ENCODE peak calls at places on chromosome 15, in ten cellular contexts. H, R, U, B, K, O, P, F, V and C are unnamed samples.

GRCh38 chr15:89359471-89360293 is 25.1 kb upstream of the POLG start:
- DNase-seq in H (no peak), R (no peak), U (no peak), B (no peak), K (no peak), O (no peak), P (no peak), F (no peak), V (no peak), C (no peak)

GRCh38 chr15:26102988-26103387 is 239.9 kb upstream of the ATP10A start:
- DNase-seq in H (no peak), R (no peak), U (no peak), B (no peak), K (no peak), O (no peak), P (no peak), F (no peak), V (no peak), C (no peak)

GRCh38 chr15:100189849-100190248 is 151.9 kb downstream of the ADAMTS17 start:
- DNase-seq in H (no peak), R (peak; percentile 14), U (no peak), B (no peak), K (no peak), O (no peak), P (no peak), F (no peak), V (no peak), C (no peak)

GRCh38 chr15:57728436-57728835 is 21.9 kb downstream of the POLR2M start:
- DNase-seq in H (no peak), R (no peak), U (no peak), B (no peak), K (no peak), O (no peak), P (no peak), F (no peak), V (no peak), C (no peak)

GRCh38 chr15:33296856-33297255 is 13.9 kb upstream of the RYR3 start:
- DNase-seq in H (no peak), R (no peak), U (peak; percentile 17), B (no peak), K (no peak), O (no peak), P (no peak), F (no peak), V (no peak), C (no peak)

GRCh38 chr15:95937128-95937528 is 393.4 kb upstream of the NR2F2 start:
- DNase-seq in H (no peak), R (peak; percentile 58), U (no peak), B (no peak), K (no peak), O (no peak), P (no peak), F (no peak), V (no peak), C (no peak)

GRCh38 chr15:25764980-25765735 is 98.0 kb downstream of the ATP10A start:
- DNase-seq in H (no peak), R (no peak), U (no peak), B (no peak), K (no peak), O (no peak), P (no peak), F (no peak), V (no peak), C (no peak)

GRCh38 chr15:62894322-62895085 is 148.0 kb upstream of the TPM1 start:
- DNase-seq in H (no peak), R (no peak), U (no peak), B (no peak), K (no peak), O (no peak), P (no peak), F (no peak), V (no peak), C (no peak)

GRCh38 chr15:75107905-75108838 is 84.8 kb downstream of the PPCDC start:
- DNase-seq in H (no peak), R (peak; percentile 83), U (no peak), B (peak; percentile 89), K (peak; percentile 67), O (peak; percentile 41), P (peak; percentile 77), F (peak; percentile 47), V (no peak), C (no peak)

GRCh38 chr15:40593588-40594428 is at the start of gene KNL1:
- DNase-seq in H (peak; percentile 95), R (peak; percentile 96), U (peak; percentile 88), B (peak; percentile 94), K (peak; percentile 95), O (peak; percentile 83), P (peak; percentile 87), F (peak; percentile 92), V (peak; percentile 95), C (peak; percentile 54)
- TF ChIP-seq CTCF in H (no peak), R (no peak), U (no peak), B (no peak), K (no peak), O (no peak), P (no peak), F (no peak), V (no peak), C (no peak)

GRCh38 chr15:83837946-83838571 is 184.1 kb downstream of the ADAMTSL3 start:
- DNase-seq in H (no peak), R (peak; percentile 46), U (peak; percentile 26), B (peak; percentile 76), K (no peak), O (peak; percentile 42), P (no peak), F (peak; percentile 27), V (peak; percentile 66), C (no peak)
- TF ChIP-seq CTCF in H (peak; percentile 22), R (peak; percentile 47), U (peak; percentile 48), B (no peak), K (peak; percentile 42), O (peak; percentile 30), P (no peak), F (no peak), V (peak; percentile 61), C (peak; percentile 57)

GRCh38 chr15:70679919-70680231 is 83.5 kb downstream of the UACA start:
- DNase-seq in H (no peak), R (no peak), U (no peak), B (no peak), K (no peak), O (no peak), P (no peak), F (no peak), V (no peak), C (no peak)
- TF ChIP-seq CTCF in H (no peak), R (no peak), U (no peak), B (no peak), K (no peak), O (no peak), P (no peak), F (no peak), V (no peak), C (no peak)

GRCh38 chr15:78315686-78316085 is 16.3 kb upstream of the SKIC8 start:
- DNase-seq in H (no peak), R (no peak), U (peak; percentile 84), B (no peak), K (no peak), O (peak; percentile 12), P (no peak), F (no peak), V (no peak), C (no peak)
- TF ChIP-seq CTCF in H (no peak), R (no peak), U (peak; percentile 96), B (no peak), K (no peak), O (no peak), P (no peak), F (no peak), V (peak; percentile 20), C (peak; percentile 6)

GRCh38 chr15:82531496-82532382 is 8.5 kb downstream of the RPS17 start:
- DNase-seq in H (peak; percentile 14), R (no peak), U (no peak), B (no peak), K (no peak), O (no peak), P (no peak), F (no peak), V (no peak), C (no peak)

GRCh38 chr15:82532991-82533481 is 7.2 kb downstream of the RPS17 start:
- DNase-seq in H (peak; percentile 12), R (no peak), U (no peak), B (no peak), K (no peak), O (no peak), P (no peak), F (no peak), V (no peak), C (no peak)

GRCh38 chr15:82532383-82532990 is 7.8 kb downstream of the RPS17 start:
- DNase-seq in H (peak; percentile 15), R (no peak), U (no peak), B (no peak), K (no peak), O (no peak), P (no peak), F (peak; percentile 35), V (no peak), C (no peak)

GRCh38 chr15:82530006-82530405 is 10.3 kb downstream of the RPS17 start:
- DNase-seq in H (peak; percentile 13), R (no peak), U (no peak), B (no peak), K (no peak), O (no peak), P (no peak), F (no peak), V (no peak), C (no peak)

GRCh38 chr15:82530606-82531379 is 9.5 kb downstream of the RPS17 start:
- DNase-seq in H (peak; percentile 83), R (peak; percentile 59), U (peak; percentile 89), B (peak; percentile 83), K (peak; percentile 74), O (peak; percentile 58), P (peak; percentile 65), F (peak; percentile 87), V (peak; percentile 51), C (peak; percentile 59)
- TF ChIP-seq CTCF in H (peak; percentile 90), R (peak; percentile 82), U (peak; percentile 63), B (peak; percentile 82), K (peak; percentile 67), O (peak; percentile 84), P (peak; percentile 75), F (peak; percentile 82), V (peak; percentile 78), C (peak; percentile 71)

GRCh38 chr15:66858423-66859207 is 156.6 kb downstream of the SMAD6 start:
- DNase-seq in H (no peak), R (peak; percentile 71), U (no peak), B (no peak), K (no peak), O (no peak), P (no peak), F (no peak), V (no peak), C (no peak)
- TF ChIP-seq CTCF in H (no peak), R (no peak), U (no peak), B (no peak), K (no peak), O (no peak), P (no peak), F (no peak), V (no peak), C (no peak)

DNA sequence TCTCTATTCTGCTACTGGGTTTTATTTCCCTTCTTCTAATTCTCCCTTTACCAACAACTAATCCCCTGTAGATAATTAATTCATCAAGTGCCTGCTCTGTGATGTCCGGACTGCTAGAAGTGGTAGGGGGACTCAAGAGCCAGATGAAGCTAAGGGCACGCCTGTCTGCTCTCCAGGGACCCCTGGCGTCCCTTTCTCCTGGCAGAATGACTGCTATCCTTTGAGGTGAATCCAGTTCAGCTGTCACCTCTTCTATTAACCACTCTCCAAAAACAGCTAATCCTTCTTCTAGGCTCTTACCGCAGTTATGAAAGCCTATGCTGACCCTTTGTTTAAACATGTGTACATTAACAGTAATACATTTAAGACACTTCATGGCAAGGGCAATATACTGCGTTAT is 1.4 kb upstream of the CHRNA7 start:
- DNase-seq in H (no peak), R (no peak), U (peak; percentile 64), B (no peak), K (no peak), O (no peak), P (no peak), F (no peak), V (no peak), C (no peak)
- TF ChIP-seq CTCF in H (no peak), R (no peak), U (peak; percentile 72), B (no peak), K (no peak), O (no peak), P (no peak), F (no peak), V (no peak), C (peak; percentile 26)